ENCODE peak calls at places on chromosomes 11 and 22, in nine cellular contexts. J is SK-N-SH, B is MM.1S, I is neural progenitor cell, Z is A549, L is IMR-90, D is GM12878, V is astrocyte, X is PC-3. A is an unnamed sample. For H3K9me3, the result is how much of the 10 kb centered on the place peaks cover.

GRCh38 chr22:28899199-28899853 is 16.0 kb downstream of the ZNRF3 start:
- DNase-seq in B (no peak), L (peak), D (no peak), Z (no peak), V (peak), X (no peak), J (no peak), I (no peak), A (peak)

GRCh38 chr11:11163256-11163655 is 189.8 kb downstream of the CSNK2A3 start:
- DNase-seq in V (no peak), I (peak), B (no peak), X (peak), J (peak), Z (peak), L (no peak), D (no peak), A (peak)

GRCh38 chr22:19884161-19884953 is 29.7 kb upstream of the GNB1L start:
- DNase-seq in I (no peak), J (peak), D (no peak), V (no peak), L (no peak), B (no peak), X (no peak), Z (no peak), A (no peak)

GRCh38 chr11:19756675-19757475 is 44.2 kb downstream of the NAV2 start:
- DNase-seq in X (no peak), J (no peak), B (no peak), V (peak), I (peak), Z (no peak), L (no peak), D (no peak), A (no peak)

GRCh38 chr11:28140689-28141455 is 32.7 kb downstream of the METTL15 start:
- DNase-seq in J (no peak), Z (no peak), D (no peak), X (peak), L (no peak), I (no peak), V (no peak), B (no peak), A (peak)

GRCh38 chr11:110777765-110778164 is 65.5 kb upstream of the ARHGAP20 start:
- DNase-seq in X (peak), B (no peak), L (peak), V (peak), I (no peak), D (peak), J (no peak), Z (no peak), A (no peak)

GRCh38 chr22:46737105-46737975 is 712 bp downstream of the CERK start:
- DNase-seq in Z (peak), I (peak), D (no peak), V (peak), X (peak), B (peak), J (no peak), L (peak), A (peak)

GRCh38 chr22:20823264-20823663 is 35.3 kb downstream of the PI4KA start:
- DNase-seq in X (no peak), L (no peak), I (no peak), B (no peak), V (no peak), D (no peak), J (no peak), Z (no peak), A (no peak)

GRCh38 chr11:122746050-122746478 is 90.5 kb downstream of the UBASH3B start:
- DNase-seq in I (no peak), X (no peak), J (no peak), L (no peak), Z (no peak), V (no peak), B (peak), D (peak), A (peak)

GRCh38 chr11:46607516-46607915 is 9.5 kb downstream of the HARBI1 start:
- DNase-seq in B (no peak), V (no peak), L (no peak), J (no peak), Z (no peak), I (no peak), D (no peak), X (no peak), A (no peak)

GRCh38 chr11:120197254-120197891 is 13.5 kb upstream of the OAF start:
- DNase-seq in I (no peak), X (no peak), J (peak), L (no peak), D (no peak), Z (no peak), V (no peak), B (no peak), A (no peak)

GRCh38 chr11:82864268-82864667 is 36.0 kb downstream of the PRCP start:
- DNase-seq in V (peak), I (peak), X (peak), B (peak), J (peak), L (peak), Z (peak), D (no peak), A (peak)

GRCh38 chr11:61961570-61962212 is 5.7 kb downstream of the FTH1 start:
- DNase-seq in J (no peak), I (no peak), D (no peak), L (no peak), B (no peak), Z (peak), X (peak), V (no peak), A (no peak)

GRCh38 chr11:64156235-64157011 is 9.5 kb downstream of the MACROD1 start:
- DNase-seq in V (no peak), B (no peak), D (no peak), X (no peak), I (no peak), L (no peak), Z (no peak), J (no peak), A (no peak)

GRCh38 chr11:75784085-75784478 is 15.5 kb downstream of the DGAT2 start:
- DNase-seq in B (no peak), J (no peak), Z (no peak), I (no peak), X (no peak), L (no peak), V (no peak), D (no peak), A (no peak)

GRCh38 chr22:50733521-50734342 is 4.3 kb upstream of the ACR start:
- DNase-seq in B (peak), I (peak), X (no peak), Z (no peak), V (no peak), D (no peak), J (peak), L (peak), A (no peak)

GRCh38 chr11:101030692-101031091 is 98.9 kb downstream of the PGR start:
- DNase-seq in V (no peak), X (no peak), I (no peak), Z (no peak), J (no peak), L (no peak), D (no peak), B (no peak), A (no peak)
- H3K9me3 ChIP-seq in V (under half), X (under half), I (under half), Z (under half), J (under half), L (under half), D (under half), B (under half), A (under half)

GRCh38 chr22:39496131-39496838 is 5.8 kb upstream of the MIEF1 start:
- DNase-seq in X (peak), Z (peak), V (peak), J (peak), I (peak), B (peak), D (no peak), L (peak), A (peak)
- H3K4me2 ChIP-seq in X (no peak), Z (no peak), V (no peak), J (no peak), I (peak), B (peak), D (no peak), L (no peak), A (no peak)

GRCh38 chr11:77372736-77373135 is 71.2 kb upstream of the GDPD4 start:
- DNase-seq in J (no peak), X (peak), I (no peak), B (no peak), L (no peak), V (no peak), D (no peak), Z (no peak), A (no peak)
- H3K4me3 ChIP-seq in J (no peak), X (no peak), I (no peak), B (no peak), L (no peak), V (no peak), D (no peak), Z (no peak), A (no peak)

GRCh38 chr22:48434156-48434867 is 1393.4 kb downstream of the BRD1 start:
- DNase-seq in B (no peak), V (no peak), Z (no peak), J (no peak), I (no peak), X (no peak), L (no peak), D (no peak), A (no peak)

GRCh38 chr22:48438791-48439559 is 1388.7 kb downstream of the BRD1 start:
- DNase-seq in Z (no peak), V (no peak), L (no peak), J (no peak), X (no peak), I (no peak), B (no peak), D (no peak), A (no peak)

GRCh38 chr22:48434868-48435250 is 1392.8 kb downstream of the BRD1 start:
- DNase-seq in D (no peak), Z (no peak), J (no peak), L (no peak), V (no peak), B (no peak), I (no peak), X (no peak), A (no peak)

GRCh38 chr22:48438096-48438495 is 1389.6 kb downstream of the BRD1 start:
- DNase-seq in B (no peak), I (no peak), J (no peak), L (no peak), X (no peak), V (no peak), Z (no peak), D (no peak), A (no peak)

DNA sequence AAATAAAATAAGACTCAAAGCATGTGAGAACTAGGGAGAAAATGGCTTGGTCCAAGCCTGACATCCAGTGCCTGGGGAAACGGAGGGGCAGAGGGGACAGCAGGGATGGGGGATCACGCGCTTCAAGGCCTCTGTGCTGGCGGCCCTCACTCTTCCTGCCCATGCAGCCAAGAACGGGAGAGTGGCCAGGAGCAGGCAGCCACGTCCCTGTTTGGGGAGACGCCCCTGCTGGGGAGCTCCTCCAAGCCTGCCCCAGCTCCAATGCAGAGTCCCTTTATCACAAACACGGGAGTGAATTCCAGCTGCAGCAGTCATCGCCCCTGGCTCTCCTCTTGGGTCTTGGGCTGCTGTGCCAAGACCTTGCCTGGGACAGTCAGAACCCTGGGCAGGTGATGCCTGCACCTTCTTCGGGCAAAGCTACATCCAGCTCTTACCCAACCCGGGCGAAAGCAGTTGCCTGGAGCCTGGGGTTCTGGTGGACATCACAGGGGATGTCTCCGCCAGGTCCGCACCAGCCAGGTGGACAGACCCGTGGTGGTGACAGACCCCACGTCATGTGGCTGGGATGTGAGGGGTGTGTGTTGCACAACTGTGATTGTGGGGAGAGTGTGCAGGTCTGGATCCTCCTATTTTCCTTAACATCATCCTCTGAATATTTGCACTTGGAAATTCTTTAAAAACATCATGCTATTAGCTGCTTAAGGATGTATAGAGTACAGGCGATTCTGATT is 1391.3 kb downstream of the BRD1 start:
- DNase-seq in J (no peak), B (no peak), D (no peak), V (no peak), X (no peak), I (no peak), L (no peak), Z (no peak), A (no peak)
- H3K9me3 ChIP-seq in J (under half), B (under half), D (under half), V (under half), X (under half), I (under half), L (half or more), Z (under half), A (under half)

DNA sequence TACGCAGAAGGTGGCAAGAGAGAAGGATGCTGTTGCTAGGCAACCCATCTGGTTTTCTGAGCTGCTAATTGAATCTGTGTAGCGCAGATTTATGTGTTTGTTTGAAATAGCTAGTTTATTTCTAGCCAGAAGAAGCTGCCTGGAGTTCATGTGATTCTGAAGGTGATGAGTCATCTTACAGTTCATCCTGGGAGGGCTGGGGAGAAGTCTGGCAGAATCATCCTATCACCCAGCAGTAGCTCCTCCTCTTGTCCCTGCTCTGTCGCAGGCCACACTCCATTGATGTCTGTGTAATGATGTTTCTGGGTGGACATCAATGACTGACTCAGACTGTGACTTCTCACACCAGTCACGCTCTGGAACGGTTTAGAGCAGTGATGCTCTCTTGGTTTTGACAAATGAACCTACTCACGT is 4.8 kb upstream of the FBXO7 start:
- DNase-seq in B (no peak), J (peak), L (peak), X (peak), V (peak), I (no peak), Z (peak), D (no peak), A (no peak)
- H3K4me2 ChIP-seq in B (no peak), J (peak), L (peak), X (no peak), V (no peak), I (no peak), Z (peak), D (no peak), A (no peak)

DNA sequence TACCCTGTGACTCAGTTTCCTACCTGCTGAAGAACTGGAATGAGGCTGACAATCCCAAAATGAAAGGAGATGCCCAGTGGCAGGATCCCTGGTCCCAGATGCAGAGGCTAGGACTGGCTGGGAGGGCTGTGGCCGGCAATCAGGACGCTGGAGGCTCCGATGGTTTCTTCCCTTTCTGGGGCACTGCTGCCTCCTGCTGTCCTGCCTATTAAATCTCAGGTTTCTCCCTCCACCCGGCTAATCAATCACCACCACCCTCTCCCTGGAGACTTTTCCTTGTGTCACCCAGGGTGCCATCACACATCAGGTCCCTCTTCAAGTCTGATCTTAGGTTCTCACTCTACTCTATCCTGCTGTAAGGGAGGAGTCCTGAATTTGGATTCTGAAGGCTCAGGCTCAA is 82.6 kb downstream of the RCN1 start:
- DNase-seq in L (peak), B (peak), V (peak), D (no peak), I (peak), J (peak), X (peak), Z (peak), A (no peak)
- H3K4me3 ChIP-seq in L (no peak), B (no peak), V (peak), D (no peak), I (no peak), J (no peak), X (peak), Z (no peak), A (no peak)

GRCh38 chr22:48551061-48551460 is 1276.6 kb downstream of the BRD1 start:
- DNase-seq in X (no peak), Z (no peak), B (no peak), I (no peak), V (no peak), D (no peak), L (no peak), J (no peak), A (no peak)

GRCh38 chr22:48551716-48552268 is 1275.9 kb downstream of the BRD1 start:
- DNase-seq in I (no peak), D (no peak), Z (no peak), X (no peak), L (no peak), V (no peak), B (no peak), J (no peak), A (no peak)

GRCh38 chr22:48553694-48554308 is 1273.9 kb downstream of the BRD1 start:
- DNase-seq in D (no peak), Z (no peak), V (no peak), I (no peak), B (no peak), X (no peak), J (no peak), L (no peak), A (no peak)

GRCh38 chr22:48554893-48555552 is 1272.7 kb downstream of the BRD1 start:
- DNase-seq in B (no peak), L (no peak), V (peak), Z (peak), I (peak), D (no peak), J (no peak), X (peak), A (no peak)

GRCh38 chr22:48553119-48553518 is 1274.6 kb downstream of the BRD1 start:
- DNase-seq in J (peak), B (no peak), D (no peak), L (no peak), V (no peak), I (no peak), X (no peak), Z (no peak), A (no peak)
- H3K9me3 ChIP-seq in J (under half), B (under half), D (under half), L (half or more), V (under half), I (under half), X (under half), Z (under half), A (under half)

GRCh38 chr11:72972541-72973128 is 158.4 kb downstream of the ATG16L2 start:
- DNase-seq in X (peak), D (no peak), V (peak), L (peak), J (no peak), I (no peak), Z (no peak), B (no peak), A (no peak)
- H3K4me2 ChIP-seq in X (no peak), D (no peak), V (no peak), L (no peak), J (no peak), I (no peak), Z (no peak), B (no peak), A (no peak)

GRCh38 chr11:71545405-71545966 is 2.7 kb upstream of the KRTAP5-9 start:
- DNase-seq in L (no peak), B (no peak), V (no peak), J (no peak), I (no peak), D (no peak), Z (no peak), X (no peak), A (no peak)
- H3K4me3 ChIP-seq in L (no peak), B (no peak), V (no peak), J (no peak), I (no peak), D (no peak), Z (no peak), X (no peak), A (no peak)

GRCh38 chr22:32248276-32248675 is 6.9 kb downstream of the SLC5A4 start:
- DNase-seq in I (no peak), D (no peak), J (no peak), B (no peak), L (no peak), Z (no peak), X (no peak), V (no peak), A (no peak)

GRCh38 chr22:32255217-32255616 is at the start of gene SLC5A4:
- DNase-seq in I (no peak), Z (no peak), V (no peak), L (no peak), J (no peak), B (no peak), X (no peak), D (no peak), A (no peak)

GRCh38 chr22:32244547-32244946 is 10.6 kb downstream of the SLC5A4 start:
- DNase-seq in J (no peak), D (no peak), B (no peak), L (no peak), Z (no peak), I (no peak), X (no peak), V (no peak), A (no peak)

GRCh38 chr22:32245042-32245441 is 10.1 kb downstream of the SLC5A4 start:
- DNase-seq in B (no peak), J (no peak), X (no peak), V (no peak), I (no peak), D (peak), Z (peak), L (no peak), A (no peak)

GRCh38 chr22:32249231-32249630 is 5.9 kb downstream of the SLC5A4 start:
- DNase-seq in J (no peak), V (no peak), I (no peak), Z (no peak), D (no peak), B (no peak), X (no peak), L (no peak), A (no peak)
- H3K9me3 ChIP-seq in J (under half), V (under half), I (under half), Z (under half), D (under half), B (under half), X (under half), L (under half), A (under half)